ENCODE peak calls at places on chromosomes 13 and 19, in ten cellular contexts. A is naive thymus-derived CD8-positive, alpha-beta T cell; T is T-helper 17 cell; C is AG08395; O is BJ; Z is mammary epithelial cell; N is CD4-positive, CD25-positive, alpha-beta regulatory T cell; I is K562; W is progenitor cell of endocrine pancreas; D is stimulated activated CD4-positive, alpha-beta T cell treated with anti-CD3 and anti-CD28 coated beads, Interleukin-15, amount 100 ng/mL, for 1 hour. K is an unnamed sample.
A peak's percentile ranks its signal among the peaks of the same experiment; 100 is the strongest.

GRCh38 chr13:28340272-28340793 is 154.6 kb downstream of the FLT1 start:
- DNase-seq in A (no peak), T (no peak), C (no peak), O (peak; percentile 82), Z (no peak), N (no peak), I (no peak), W (no peak), D (no peak), K (no peak)

GRCh38 chr19:29836409-29836825 is 24.6 kb downstream of the CCNE1 start:
- DNase-seq in A (no peak), T (no peak), C (no peak), O (no peak), Z (no peak), N (peak; percentile 76), I (no peak), W (no peak), D (no peak), K (no peak)

GRCh38 chr19:43763473-43763939 is 8.7 kb upstream of the SMG9 start:
- DNase-seq in A (no peak), T (no peak), C (peak; percentile 21), O (no peak), Z (no peak), N (no peak), I (no peak), W (no peak), D (no peak), K (no peak)

GRCh38 chr13:32471187-32471922 is 43.4 kb upstream of the N4BP2L1 start:
- DNase-seq in A (no peak), T (no peak), C (no peak), O (no peak), Z (no peak), N (no peak), I (peak; percentile 52), W (no peak), D (no peak), K (no peak)

GRCh38 chr13:75399168-75399878 is 82.6 kb downstream of the TBC1D4 start:
- DNase-seq in A (no peak), T (no peak), C (no peak), O (no peak), Z (no peak), N (no peak), I (no peak), W (no peak), D (no peak), K (no peak)

GRCh38 chr13:36999054-36999927 is at the start of gene ALG5:
- DNase-seq in A (peak; percentile 96), T (peak; percentile 94), C (peak; percentile 88), O (no peak), Z (peak; percentile 83), N (peak; percentile 94), I (peak; percentile 83), W (peak; percentile 89), D (peak; percentile 89), K (peak; percentile 92)

GRCh38 chr19:16263115-16263839 is 61.3 kb upstream of the KLF2 start:
- DNase-seq in A (no peak), T (no peak), C (no peak), O (no peak), Z (no peak), N (no peak), I (no peak), W (no peak), D (no peak), K (no peak)

GRCh38 chr13:84136582-84136981 is 254.3 kb upstream of the SLITRK1 start:
- DNase-seq in A (no peak), T (no peak), C (no peak), O (no peak), Z (no peak), N (peak; percentile 32), I (no peak), W (no peak), D (no peak), K (no peak)

GRCh38 chr13:19634129-19634740 is 776 bp downstream of the MPHOSPH8 start:
- DNase-seq in A (no peak), T (no peak), C (peak; percentile 51), O (no peak), Z (peak; percentile 50), N (no peak), I (no peak), W (no peak), D (no peak), K (no peak)

GRCh38 chr19:58466760-58467589 is at the start of gene ZNF324:
- DNase-seq in A (peak; percentile 95), T (peak; percentile 95), C (peak; percentile 99), O (peak; percentile 62), Z (peak; percentile 96), N (peak; percentile 97), I (peak; percentile 98), W (peak; percentile 96), D (peak; percentile 95), K (peak; percentile 93)

GRCh38 chr19:29519146-29519545 is 6.6 kb upstream of the VSTM2B start:
- DNase-seq in A (no peak), T (no peak), C (no peak), O (no peak), Z (no peak), N (no peak), I (no peak), W (no peak), D (no peak), K (no peak)

GRCh38 chr13:98406475-98406874 is 170.4 kb downstream of the STK24 start:
- DNase-seq in A (no peak), T (no peak), C (no peak), O (no peak), Z (no peak), N (no peak), I (no peak), W (no peak), D (no peak), K (no peak)

GRCh38 chr13:101712026-101712348 is 259.5 kb downstream of the ITGBL1 start:
- DNase-seq in A (no peak), T (no peak), C (no peak), O (no peak), Z (no peak), N (no peak), I (no peak), W (no peak), D (no peak), K (no peak)

GRCh38 chr13:113138792-113139551 is 16.4 kb downstream of the F10 start:
- DNase-seq in A (no peak), T (no peak), C (no peak), O (no peak), Z (no peak), N (no peak), I (peak; percentile 44), W (peak; percentile 6), D (no peak), K (no peak)

GRCh38 chr19:38697641-38698071 is 46.6 kb downstream of the CAPN12 start:
- DNase-seq in A (no peak), T (no peak), C (no peak), O (no peak), Z (no peak), N (no peak), I (no peak), W (no peak), D (no peak), K (no peak)

GRCh38 chr13:38350114-38350617 is 515 bp downstream of the UFM1 start:
- DNase-seq in A (no peak), T (peak; percentile 16), C (peak; percentile 44), O (no peak), Z (peak; percentile 68), N (peak; percentile 60), I (peak; percentile 39), W (peak; percentile 32), D (peak; percentile 35), K (peak; percentile 26)

GRCh38 chr13:39900106-39900750 is 244.8 kb downstream of the COG6 start:
- DNase-seq in A (no peak), T (no peak), C (no peak), O (no peak), Z (no peak), N (no peak), I (no peak), W (no peak), D (no peak), K (no peak)

GRCh38 chr19:38993271-38993670 is 17.7 kb upstream of the FBXO17 start:
- DNase-seq in A (no peak), T (no peak), C (peak; percentile 67), O (no peak), Z (peak; percentile 96), N (no peak), I (no peak), W (no peak), D (no peak), K (no peak)

GRCh38 chr13:40228981-40229380 is 437.5 kb downstream of the FOXO1 start:
- DNase-seq in A (no peak), T (no peak), C (no peak), O (no peak), Z (no peak), N (no peak), I (no peak), W (no peak), D (no peak), K (no peak)

GRCh38 chr19:33402421-33403220 is 29.1 kb downstream of the CEBPG start:
- DNase-seq in A (no peak), T (peak; percentile 3), C (no peak), O (no peak), Z (no peak), N (no peak), I (no peak), W (no peak), D (no peak), K (no peak)

GRCh38 chr19:31099470-31100190 is 249.6 kb downstream of the TSHZ3 start:
- DNase-seq in A (no peak), T (no peak), C (peak; percentile 51), O (no peak), Z (no peak), N (no peak), I (no peak), W (no peak), D (no peak), K (no peak)

GRCh38 chr19:16794456-16794855 is 34.7 kb upstream of the SIN3B start:
- DNase-seq in A (no peak), T (no peak), C (no peak), O (no peak), Z (no peak), N (no peak), I (no peak), W (no peak), D (no peak), K (no peak)

GRCh38 chr19:7426986-7427385 is 61.8 kb downstream of the PEX11G start:
- DNase-seq in A (no peak), T (no peak), C (no peak), O (no peak), Z (no peak), N (no peak), I (no peak), W (no peak), D (no peak), K (peak; percentile 24)

GRCh38 chr19:1248454-1249297 is at the start of gene MIDN:
- DNase-seq in A (peak; percentile 87), T (peak; percentile 89), C (peak; percentile 81), O (no peak), Z (peak; percentile 84), N (peak; percentile 84), I (peak; percentile 88), W (peak; percentile 84), D (peak; percentile 78), K (peak; percentile 78)

GRCh38 chr13:33612641-33613638 is 205.0 kb upstream of the RFC3 start:
- DNase-seq in A (no peak), T (no peak), C (no peak), O (no peak), Z (no peak), N (peak; percentile 74), I (no peak), W (no peak), D (no peak), K (no peak)

GRCh38 chr19:34220472-34221063 is 33.8 kb upstream of the GARRE1 start:
- DNase-seq in A (peak; percentile 52), T (peak; percentile 28), C (peak; percentile 66), O (no peak), Z (peak; percentile 31), N (peak; percentile 73), I (peak; percentile 52), W (peak; percentile 25), D (peak; percentile 11), K (peak; percentile 32)

GRCh38 chr13:59360108-59360507 is 803.6 kb downstream of the DIAPH3 start:
- DNase-seq in A (no peak), T (no peak), C (no peak), O (no peak), Z (no peak), N (peak; percentile 16), I (no peak), W (no peak), D (no peak), K (no peak)

GRCh38 chr19:5103061-5103701 is 134.3 kb downstream of the KDM4B start:
- DNase-seq in A (no peak), T (no peak), C (peak; percentile 75), O (no peak), Z (no peak), N (no peak), I (no peak), W (no peak), D (no peak), K (no peak)